ENCODE peak calls at places on chromosomes 13 and 19, in six cellular contexts. E is tibial nerve, P is adrenal gland, M is mammary epithelial cell, W is AG04449, G is LNCaP clone FGC. N is an unnamed sample.

GRCh38 chr19:45613926-45614725 is 12.1 kb upstream of the GPR4 start:
- DNase-seq in E (no peak), P (no peak), M (peak; percentile 98), W (peak; percentile 74), G (no peak), N (peak; percentile 70)

GRCh38 chr13:36918246-36919060 is 1.6 kb downstream of the SMAD9 start:
- DNase-seq in E (peak; percentile 18), P (no peak), M (no peak), W (no peak), G (no peak), N (no peak)

GRCh38 chr13:39321578-39321977 is 281.4 kb downstream of the LHFPL6 start:
- DNase-seq in E (peak; percentile 58), P (no peak), M (no peak), W (no peak), G (no peak), N (no peak)

GRCh38 chr19:40284501-40285352 is at the start of gene AKT2:
- DNase-seq in E (peak; percentile 18), P (peak; percentile 77), M (peak; percentile 9), W (no peak), G (no peak), N (peak; percentile 89)

GRCh38 chr19:2722541-2723344 is 1.6 kb upstream of the DIRAS1 start:
- DNase-seq in E (peak; percentile 17), P (peak; percentile 84), M (peak; percentile 62), W (no peak), G (no peak), N (no peak)

GRCh38 chr13:109840201-109840892 is 54.0 kb upstream of the IRS2 start:
- DNase-seq in E (no peak), P (no peak), M (peak; percentile 70), W (no peak), G (no peak), N (peak; percentile 42)

GRCh38 chr19:41328818-41329220 is 18.8 kb downstream of the CCDC97 start:
- DNase-seq in E (no peak), P (no peak), M (no peak), W (no peak), G (no peak), N (no peak)

GRCh38 chr19:7293795-7294570 is at the start of gene INSR:
- DNase-seq in E (peak; percentile 80), P (peak; percentile 93), M (peak; percentile 91), W (peak; percentile 26), G (peak; percentile 72), N (peak; percentile 57)

GRCh38 chr13:32381539-32381938 is 46.4 kb downstream of the N4BP2L1 start:
- DNase-seq in E (peak; percentile 26), P (peak; percentile 31), M (peak; percentile 13), W (no peak), G (peak; percentile 3), N (peak; percentile 9)

GRCh38 chr19:12800344-12800732 is 1.3 kb downstream of the PRDX2 start:
- DNase-seq in E (no peak), P (no peak), M (no peak), W (no peak), G (no peak), N (no peak)

GRCh38 chr19:49212302-49212701 is 54.7 kb downstream of the TRPM4 start:
- DNase-seq in E (no peak), P (no peak), M (no peak), W (no peak), G (no peak), N (no peak)

GRCh38 chr19:35879770-35880317 is 11.5 kb downstream of the APLP1 start:
- DNase-seq in E (peak; percentile 88), P (peak; percentile 94), M (peak; percentile 86), W (peak; percentile 14), G (peak; percentile 58), N (peak; percentile 92)

GRCh38 chr19:5125797-5126497 is 157.0 kb downstream of the KDM4B start:
- DNase-seq in E (no peak), P (no peak), M (no peak), W (no peak), G (no peak), N (peak; percentile 58)

GRCh38 chr19:3413796-3414327 is 47.5 kb downstream of the NFIC start:
- DNase-seq in E (no peak), P (no peak), M (no peak), W (no peak), G (no peak), N (no peak)

GRCh38 chr13:99993660-99994455 is 12.3 kb downstream of the ZIC2 start:
- DNase-seq in E (no peak), P (no peak), M (no peak), W (no peak), G (no peak), N (no peak)

GRCh38 chr13:110309661-110310524 is 2.8 kb downstream of the COL4A2 start:
- DNase-seq in E (no peak), P (no peak), M (no peak), W (no peak), G (no peak), N (no peak)

GRCh38 chr13:107367258-107367657 is 799.3 kb upstream of the ARGLU1 start:
- DNase-seq in E (no peak), P (no peak), M (no peak), W (no peak), G (no peak), N (no peak)

GRCh38 chr13:109254271-109254670 is 532.1 kb downstream of the IRS2 start:
- DNase-seq in E (no peak), P (no peak), M (peak; percentile 47), W (no peak), G (no peak), N (no peak)

GRCh38 chr19:16016226-16017137 is 59.8 kb upstream of the TPM4 start:
- DNase-seq in E (no peak), P (no peak), M (no peak), W (no peak), G (no peak), N (no peak)

GRCh38 chr13:27822873-27823311 is 30.6 kb downstream of the GSX1 start:
- DNase-seq in E (no peak), P (no peak), M (peak; percentile 30), W (no peak), G (no peak), N (no peak)

GRCh38 chr13:39942901-39943273 is 287.4 kb downstream of the COG6 start:
- DNase-seq in E (peak; percentile 75), P (peak; percentile 59), M (peak; percentile 68), W (no peak), G (peak; percentile 28), N (peak; percentile 80)

GRCh38 chr19:45667620-45668341 is at the start of gene GIPR:
- DNase-seq in E (no peak), P (no peak), M (peak; percentile 79), W (no peak), G (no peak), N (peak; percentile 86)

GRCh38 chr19:7292950-7293794 is 1.0 kb downstream of the INSR start:
- DNase-seq in E (no peak), P (peak; percentile 68), M (no peak), W (no peak), G (no peak), N (peak; percentile 4)

GRCh38 chr13:30576528-30576927 is 41.2 kb upstream of the USPL1 start:
- DNase-seq in E (peak; percentile 16), P (peak; percentile 41), M (peak; percentile 73), W (no peak), G (no peak), N (peak; percentile 63)

GRCh38 chr13:30567072-30567471 is 50.6 kb upstream of the USPL1 start:
- DNase-seq in E (no peak), P (no peak), M (no peak), W (no peak), G (no peak), N (no peak)

GRCh38 chr13:30569901-30570576 is 47.7 kb upstream of the USPL1 start:
- DNase-seq in E (peak; percentile 29), P (peak; percentile 54), M (peak; percentile 96), W (peak; percentile 83), G (no peak), N (peak; percentile 21)

GRCh38 chr13:30577381-30577780 is 40.3 kb upstream of the USPL1 start:
- DNase-seq in E (no peak), P (peak; percentile 50), M (peak; percentile 98), W (peak; percentile 58), G (no peak), N (peak; percentile 80)

GRCh38 chr13:30572859-30573275 is 44.9 kb upstream of the USPL1 start:
- DNase-seq in E (no peak), P (no peak), M (peak; percentile 37), W (no peak), G (no peak), N (peak; percentile 17)
- TF ChIP-seq CTCF in E (no peak), P (no peak), M (peak; percentile 33), W (peak; percentile 24), G (peak; percentile 38), N (peak; percentile 27)

DNA sequence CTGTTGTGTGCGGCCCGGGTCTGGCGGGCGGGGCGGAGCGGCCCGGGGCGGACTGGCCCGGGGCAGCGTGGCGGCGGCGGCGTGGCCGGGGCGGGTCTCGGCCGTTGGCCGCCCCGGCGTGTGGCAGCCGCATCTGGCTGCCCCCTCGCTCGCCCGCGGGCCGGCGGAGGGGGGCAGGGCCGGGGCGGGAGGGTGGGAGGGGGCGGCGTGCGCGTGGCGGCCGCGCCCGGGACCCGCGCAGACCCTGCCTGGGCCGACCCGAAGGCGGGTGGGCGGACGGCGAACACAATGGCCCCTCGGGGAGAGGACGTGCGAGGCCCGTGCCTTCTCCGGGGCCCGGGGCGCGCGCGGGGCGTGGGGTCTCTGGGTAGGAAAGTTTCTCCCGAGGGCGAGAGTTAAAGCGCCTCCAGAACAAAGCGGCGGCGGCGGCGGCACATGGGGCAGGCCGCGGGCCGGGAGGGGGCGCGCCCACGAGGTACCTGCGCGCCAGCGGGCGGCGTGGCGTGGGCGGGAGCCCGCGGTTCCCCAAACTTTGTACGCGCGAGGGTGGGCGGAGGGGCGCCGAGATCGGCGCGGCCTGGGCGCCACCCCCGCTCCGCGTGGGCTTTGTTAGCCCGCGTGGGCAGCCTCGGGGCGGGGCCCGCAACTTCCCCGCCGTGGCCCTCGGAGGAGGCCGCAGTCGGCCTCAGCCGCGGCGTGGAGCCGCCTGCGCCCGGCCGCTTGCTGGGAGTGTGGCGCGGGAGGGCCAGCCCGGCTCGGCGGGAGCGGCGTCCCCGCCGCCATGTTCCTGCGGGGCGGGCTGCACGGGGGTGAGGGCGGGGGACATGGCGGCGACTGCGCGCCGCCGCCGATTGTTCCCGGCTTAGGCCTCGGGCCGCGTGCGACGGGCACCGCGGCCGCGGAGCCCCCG is 764 bp downstream of the MIR17HG start:
- DNase-seq in E (peak; percentile 27), P (peak; percentile 57), M (peak; percentile 26), W (no peak), G (no peak), N (peak; percentile 71)
- TF ChIP-seq CTCF in E (no peak), P (peak; percentile 5), M (peak; percentile 6), W (no peak), G (no peak), N (no peak)

GRCh38 chr19:1408300-1409203 is 1.2 kb downstream of the DAZAP1 start:
- DNase-seq in E (no peak), P (no peak), M (peak; percentile 51), W (no peak), G (no peak), N (peak; percentile 72)

GRCh38 chr19:1407662-1408299 is 395 bp downstream of the DAZAP1 start:
- DNase-seq in E (no peak), P (no peak), M (no peak), W (no peak), G (no peak), N (no peak)

GRCh38 chr19:1410136-1410786 is 2.9 kb downstream of the DAZAP1 start:
- DNase-seq in E (no peak), P (no peak), M (no peak), W (no peak), G (no peak), N (peak; percentile 66)

GRCh38 chr19:1410789-1411188 is 3.4 kb downstream of the DAZAP1 start:
- DNase-seq in E (no peak), P (no peak), M (no peak), W (no peak), G (no peak), N (no peak)

GRCh38 chr19:1409204-1410005 is 2.0 kb downstream of the DAZAP1 start:
- DNase-seq in E (no peak), P (no peak), M (no peak), W (no peak), G (no peak), N (no peak)
- TF ChIP-seq CTCF in E (no peak), P (no peak), M (no peak), W (no peak), G (no peak), N (no peak)

GRCh38 chr13:87582399-87582798 is 88.8 kb upstream of the SLITRK5 start:
- DNase-seq in E (no peak), P (no peak), M (no peak), W (no peak), G (no peak), N (no peak)
- TF ChIP-seq CTCF in E (no peak), P (no peak), M (no peak), W (no peak), G (no peak), N (no peak)